ENCODE peak calls at places on chromosomes 3 and 15, in six cellular contexts. D, K, Q, V, J and B are unnamed samples.

GRCh38 chr3:126352476-126353454 is 4.4 kb downstream of the KLF15 start:
- DNase-seq in K (peak; percentile 30), Q (no peak), D (no peak), J (peak; percentile 18), V (no peak), B (no peak)

GRCh38 chr15:79321876-79322275 is 11.0 kb downstream of the TMED3 start:
- DNase-seq in V (no peak), Q (no peak), J (no peak), K (no peak), D (no peak), B (no peak)

GRCh38 chr15:61946778-61947177 is 113.5 kb downstream of the VPS13C start:
- DNase-seq in V (no peak), K (no peak), D (no peak), Q (no peak), J (no peak), B (no peak)

GRCh38 chr3:170622369-170623159 is 36.7 kb upstream of the SLC7A14 start:
- DNase-seq in D (no peak), K (peak; percentile 55), J (no peak), V (no peak), Q (peak; percentile 43), B (no peak)

GRCh38 chr3:147358144-147358992 is 48.0 kb downstream of the ZIC4 start:
- DNase-seq in Q (no peak), V (no peak), D (no peak), K (no peak), J (no peak), B (no peak)

GRCh38 chr3:29764603-29765254 is 483.9 kb downstream of the RBMS3 start:
- DNase-seq in J (peak; percentile 30), K (no peak), Q (no peak), V (no peak), D (no peak), B (peak; percentile 38)

GRCh38 chr3:142279965-142280590 is 54.7 kb upstream of the GK5 start:
- DNase-seq in V (peak; percentile 41), D (peak; percentile 24), K (peak; percentile 38), Q (peak; percentile 32), J (peak; percentile 58), B (peak; percentile 54)

GRCh38 chr3:21524113-21524512 is 226.9 kb downstream of the ZNF385D start:
- DNase-seq in D (no peak), Q (no peak), K (no peak), J (no peak), V (no peak), B (no peak)

GRCh38 chr3:40805456-40805855 is 280.7 kb downstream of the ZNF621 start:
- DNase-seq in Q (no peak), K (no peak), J (no peak), V (no peak), D (no peak), B (no peak)

GRCh38 chr3:40810813-40811212 is 286.1 kb downstream of the ZNF621 start:
- DNase-seq in K (no peak), J (no peak), V (no peak), Q (no peak), D (no peak), B (no peak)
- H3K27ac ChIP-seq in K (no peak overlapping the region), J (no peak overlapping the region), V (no peak overlapping the region), Q (no peak overlapping the region), D (no peak overlapping the region), B (no peak overlapping the region)

DNA sequence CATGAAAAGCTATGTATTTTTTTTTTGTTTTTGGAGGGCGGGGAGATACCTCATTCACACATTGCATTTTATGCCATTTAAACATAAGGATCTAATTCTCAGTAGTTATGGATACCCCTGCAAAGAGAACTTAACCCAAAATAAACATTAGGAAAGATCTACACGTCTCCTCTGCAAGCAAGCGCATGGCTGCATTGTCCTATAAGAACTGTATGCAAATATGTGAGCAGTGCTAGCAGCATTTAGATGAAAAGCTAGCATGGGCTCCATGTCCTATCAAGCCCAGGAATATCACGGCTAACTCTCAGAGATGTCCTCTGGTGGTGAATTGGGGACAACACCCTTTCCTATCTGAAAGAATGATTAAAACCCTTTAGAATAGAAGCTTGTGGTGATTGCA is 292.8 kb downstream of the MEX3B start:
- DNase-seq in J (no peak), V (no peak), D (no peak), Q (no peak), K (no peak), B (no peak)
- TF ChIP-seq POLR2A in J (no peak), V (no peak), D (no peak), Q (no peak), K (no peak), B (no peak)

GRCh38 chr3:113054552-113054951 is 63.8 kb downstream of the GTPBP8 start:
- DNase-seq in K (no peak), J (no peak), D (no peak), Q (no peak), V (no peak), B (peak; percentile 5)
- TF ChIP-seq CTCF in K (no peak), J (no peak), D (no peak), Q (no peak), V (no peak), B (no peak)

GRCh38 chr15:89845305-89845893 is 30.7 kb upstream of the ANPEP start:
- DNase-seq in D (no peak), K (no peak), Q (no peak), J (no peak), V (no peak), B (no peak)
- H3K27ac ChIP-seq in D (peak overlapping the region; percentile 62), K (no peak overlapping the region), Q (no peak overlapping the region), J (no peak overlapping the region), V (no peak overlapping the region), B (peak overlapping the region; percentile 61)

DNA sequence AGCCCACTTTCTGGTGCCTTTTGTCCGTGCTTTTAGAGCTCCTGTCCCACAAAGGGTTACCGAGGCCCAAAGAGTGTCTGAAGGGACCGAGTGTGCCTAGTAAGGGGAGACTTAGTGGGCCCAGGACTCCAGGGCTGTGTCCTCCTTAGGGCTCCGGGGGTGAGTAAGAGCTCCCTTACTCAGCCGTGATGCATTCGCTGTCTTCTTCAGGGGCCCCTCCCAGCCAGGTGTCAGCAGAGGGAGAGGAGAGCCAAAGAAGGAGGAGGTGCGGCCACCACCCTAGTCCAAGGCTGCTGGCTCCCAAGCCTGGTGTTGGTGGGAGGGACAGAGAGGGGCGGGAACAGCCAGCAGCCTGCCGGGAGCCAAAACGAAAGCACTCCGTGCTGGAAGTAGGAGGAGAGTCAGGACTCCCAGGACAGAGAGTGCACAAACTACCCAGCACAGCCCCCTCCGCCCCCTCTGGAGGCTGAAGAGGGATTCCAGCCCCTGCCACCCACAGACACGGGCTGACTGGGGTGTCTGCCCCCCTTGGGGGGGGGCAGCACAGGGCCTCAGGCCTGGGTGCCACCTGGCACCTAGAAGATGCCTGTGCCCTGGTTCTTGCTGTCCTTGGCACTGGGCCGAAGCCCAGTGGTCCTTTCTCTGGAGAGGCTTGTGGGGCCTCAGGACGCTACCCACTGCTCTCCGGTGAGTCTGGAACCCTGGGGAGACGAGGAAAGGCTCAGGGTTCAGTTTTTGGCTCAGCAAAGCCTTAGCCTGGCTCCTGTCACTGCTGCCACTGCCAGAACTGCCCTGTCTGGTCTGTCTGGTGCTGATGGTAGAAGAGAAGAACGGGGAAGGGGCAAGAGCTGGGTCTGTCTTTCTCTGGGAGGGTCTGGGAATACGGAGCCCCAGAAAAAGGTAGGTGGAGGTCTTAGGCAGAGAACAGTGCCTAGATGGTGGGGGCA is at the start of gene IL17RC:
- DNase-seq in K (peak; percentile 86), Q (peak; percentile 92), D (peak; percentile 95), V (peak; percentile 88), J (peak; percentile 94), B (peak; percentile 95)
- TF ChIP-seq POLR2A in K (peak; percentile 66), Q (peak; percentile 82), D (no peak), V (no peak), J (peak; percentile 74), B (peak; percentile 80)

GRCh38 chr3:13656584-13657301 is 107.8 kb downstream of the FBLN2 start:
- DNase-seq in J (no peak), D (no peak), Q (no peak), K (no peak), V (no peak), B (no peak)

GRCh38 chr3:13657660-13658435 is 108.9 kb downstream of the FBLN2 start:
- DNase-seq in D (no peak), J (peak; percentile 62), Q (peak; percentile 40), V (peak; percentile 49), K (peak; percentile 51), B (peak; percentile 34)

GRCh38 chr3:13654330-13655073 is 105.6 kb downstream of the FBLN2 start:
- DNase-seq in D (no peak), V (no peak), J (no peak), Q (no peak), K (no peak), B (no peak)

GRCh38 chr3:13653631-13654279 is 104.8 kb downstream of the FBLN2 start:
- DNase-seq in Q (no peak), V (no peak), D (no peak), J (no peak), K (no peak), B (no peak)

DNA sequence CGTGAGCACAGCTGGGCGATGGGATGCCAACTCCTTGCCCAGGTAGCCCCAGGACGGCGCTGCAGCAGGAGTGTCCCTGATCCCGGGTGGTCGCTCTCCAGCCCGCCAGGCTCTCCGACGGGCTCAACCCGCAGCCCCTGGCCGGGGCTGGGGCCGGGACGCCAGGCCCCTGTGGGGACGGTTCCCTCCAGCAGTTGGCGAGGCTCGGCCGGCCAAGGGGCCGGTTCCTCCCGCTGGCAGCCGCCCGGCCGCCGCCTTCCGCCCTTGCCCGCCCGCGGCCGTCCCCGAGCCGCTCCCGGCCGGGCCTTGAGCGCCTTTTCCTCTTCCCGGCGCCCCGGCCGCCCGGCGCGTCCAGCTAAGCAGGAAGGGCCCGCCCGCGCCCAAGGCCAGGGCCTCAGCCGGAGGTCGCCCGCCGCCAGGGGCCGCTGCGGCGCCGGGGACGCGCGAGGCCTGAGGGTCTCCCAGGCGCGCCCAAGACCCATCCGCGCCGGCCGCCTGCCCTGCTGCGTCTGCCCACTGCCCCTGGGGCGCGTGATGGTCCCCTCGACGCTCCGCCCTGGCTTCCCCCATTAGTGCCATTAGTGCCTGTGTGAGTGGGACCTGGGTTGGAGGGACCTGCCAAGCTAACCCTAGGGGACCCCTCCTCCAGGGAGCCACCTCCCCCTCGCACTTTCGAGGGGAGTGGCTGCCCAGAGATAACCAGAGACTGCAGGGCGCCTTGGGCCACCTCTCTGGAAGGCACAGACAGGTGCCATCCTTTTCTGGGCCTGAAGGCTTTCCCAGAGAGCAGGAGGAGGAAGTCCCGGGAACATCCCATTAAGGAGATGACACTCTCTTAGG is 106.4 kb downstream of the FBLN2 start:
- DNase-seq in D (no peak), V (peak; percentile 50), K (peak; percentile 49), J (peak; percentile 54), Q (peak; percentile 46), B (no peak)
- TF ChIP-seq CTCF in D (no peak), V (no peak), K (peak; percentile 19), J (no peak), Q (peak; percentile 51), B (peak; percentile 33)